ENCODE peak calls at places on chromosomes 2 and 18, in five cellular contexts. M is mucosa of descending colon, V is tibial nerve, P is OCI-LY7, L is lung. S is an unnamed sample.
A peak's percentile ranks its signal among the peaks of the same experiment; 100 is the strongest.

GRCh38 chr18:54946149-54946581 is 13.1 kb downstream of the CCDC68 start:
- DNase-seq in L (peak; percentile 41), M (peak; percentile 74), P (no peak), V (no peak), S (peak; percentile 91)

GRCh38 chr2:152418688-152419087 is 83.7 kb downstream of the FMNL2 start:
- DNase-seq in V (no peak), L (no peak), P (no peak), M (no peak), S (no peak)

GRCh38 chr2:161076936-161077335 is 83.3 kb upstream of the TANK start:
- DNase-seq in V (no peak), M (no peak), L (no peak), P (no peak), S (no peak)

GRCh38 chr2:235766206-235766794 is 272.5 kb downstream of the AGAP1 start:
- DNase-seq in L (peak; percentile 69), V (peak; percentile 88), M (no peak), P (peak; percentile 63), S (peak; percentile 85)

GRCh38 chr2:236536727-236537398 is 32.8 kb upstream of the ACKR3 start:
- DNase-seq in P (peak; percentile 63), L (no peak), V (no peak), M (peak; percentile 67), S (no peak)

GRCh38 chr2:159936471-159936870 is 125.9 kb downstream of the PLA2R1 start:
- DNase-seq in V (no peak), L (no peak), M (no peak), P (peak; percentile 9), S (no peak)

GRCh38 chr2:112714836-112715631 is 5.8 kb upstream of the NT5DC4 start:
- DNase-seq in L (no peak), M (no peak), V (no peak), P (no peak), S (no peak)

GRCh38 chr18:10322408-10322807 is 132.0 kb upstream of the APCDD1 start:
- DNase-seq in P (no peak), M (no peak), V (no peak), L (no peak), S (peak; percentile 3)

GRCh38 chr2:225414902-225415301 is 15.4 kb downstream of the NYAP2 start:
- DNase-seq in V (no peak), L (no peak), M (no peak), P (no peak), S (no peak)

GRCh38 chr18:77679869-77680268 is 430.2 kb downstream of the GALR1 start:
- DNase-seq in M (no peak), L (no peak), V (no peak), P (no peak), S (no peak)

GRCh38 chr2:98739020-98739419 is 8.1 kb upstream of the MGAT4A start:
- DNase-seq in M (no peak), L (no peak), P (no peak), V (no peak), S (no peak)
- H3K4me1 ChIP-seq in M (peaks cover 11% of the 10 kb centered on the region), L (peaks cover 2% of the 10 kb centered on the region), P (peaks cover 11% of the 10 kb centered on the region), V (no peaks in the 10 kb centered on the region), S (peaks cover 6% of the 10 kb centered on the region)

DNA sequence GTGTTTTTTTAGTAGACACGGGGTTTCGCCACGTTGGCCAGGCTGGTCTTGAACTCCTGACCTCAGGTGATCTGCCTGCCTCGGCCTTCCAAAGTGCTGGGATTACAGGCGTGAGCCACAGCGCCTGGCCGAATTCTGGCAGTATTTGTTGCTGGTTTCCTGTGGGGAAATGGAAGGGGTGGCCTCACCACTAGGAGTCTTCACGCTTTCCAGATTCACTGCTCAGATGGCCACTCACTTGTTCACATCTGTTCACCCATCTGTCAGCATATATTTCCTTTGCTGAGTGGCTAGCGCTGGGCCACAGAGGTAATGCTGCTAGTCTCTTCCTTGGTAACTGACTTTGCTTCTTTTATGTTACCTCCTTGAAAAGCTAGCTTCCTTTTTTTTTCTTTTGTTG is 27.2 kb downstream of the TMEM177 start:
- DNase-seq in V (no peak), P (no peak), M (no peak), L (no peak), S (no peak)
- TF ChIP-seq CTCF in V (no peak), P (no peak), M (no peak), L (no peak), S (no peak)

GRCh38 chr2:200791905-200792304 is 19.8 kb upstream of the BZW1 start:
- DNase-seq in L (no peak), V (no peak), M (no peak), P (no peak), S (no peak)
- H3K4me1 ChIP-seq in L (peaks cover 6% of the 10 kb centered on the region), V (no peaks in the 10 kb centered on the region), M (no peaks in the 10 kb centered on the region), P (no peaks in the 10 kb centered on the region), S (no peaks in the 10 kb centered on the region)

GRCh38 chr2:207473203-207473865 is 56.4 kb upstream of the CREB1 start:
- DNase-seq in M (no peak), L (peak; percentile 39), P (no peak), V (peak; percentile 50), S (no peak)
- TF ChIP-seq CTCF in M (no peak), L (peak; percentile 46), P (peak; percentile 31), V (peak; percentile 74), S (no peak)

DNA sequence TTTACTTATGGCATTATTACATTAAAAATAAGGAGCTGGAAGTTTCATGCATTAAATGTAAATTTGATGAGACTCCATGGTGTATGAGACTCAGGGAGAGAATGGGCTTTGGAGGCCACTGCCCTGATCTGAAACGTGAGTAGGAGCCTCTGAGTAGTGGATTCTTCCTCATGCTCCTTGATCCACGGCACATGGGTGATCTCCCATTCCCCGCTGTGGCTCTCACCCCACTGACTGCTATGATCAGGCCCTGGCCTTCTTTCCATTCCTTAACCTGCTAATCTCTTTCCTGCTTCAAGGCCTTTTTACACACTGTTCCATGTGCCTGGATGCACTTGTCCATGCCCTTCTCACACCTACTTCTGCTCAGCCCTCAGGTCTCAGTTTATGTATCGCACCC is 68.4 kb downstream of the SMAD7 start:
- DNase-seq in V (no peak), M (no peak), L (no peak), P (no peak), S (no peak)
- H3K4me1 ChIP-seq in V (no peaks in the 10 kb centered on the region), M (no peaks in the 10 kb centered on the region), L (peaks cover 11% of the 10 kb centered on the region), P (no peaks in the 10 kb centered on the region), S (no peaks in the 10 kb centered on the region)

GRCh38 chr2:181586569-181587076 is 70.3 kb downstream of the CERKL start:
- DNase-seq in M (no peak), P (peak; percentile 8), L (no peak), V (no peak), S (no peak)
- TF ChIP-seq CTCF in M (no peak), P (no peak), L (no peak), V (no peak), S (no peak)

GRCh38 chr2:11752906-11753305 is 6.5 kb downstream of the LPIN1 start:
- DNase-seq in L (no peak), M (no peak), V (no peak), P (no peak), S (no peak)

GRCh38 chr2:11750422-11750821 is 4.0 kb downstream of the LPIN1 start:
- DNase-seq in P (peak; percentile 78), L (no peak), V (no peak), M (no peak), S (no peak)

GRCh38 chr2:11749646-11750349 is 3.4 kb downstream of the LPIN1 start:
- DNase-seq in V (no peak), P (peak; percentile 51), M (no peak), L (no peak), S (no peak)

GRCh38 chr2:11748861-11749645 is 2.6 kb downstream of the LPIN1 start:
- DNase-seq in P (peak; percentile 36), M (no peak), V (no peak), L (no peak), S (no peak)

GRCh38 chr2:11750917-11751316 is 4.5 kb downstream of the LPIN1 start:
- DNase-seq in P (peak; percentile 21), L (no peak), M (no peak), V (no peak), S (no peak)
- H3K4me1 ChIP-seq in P (peaks cover 85% of the 10 kb centered on the region), L (peaks cover 33% of the 10 kb centered on the region), M (peaks cover 34% of the 10 kb centered on the region), V (no peaks in the 10 kb centered on the region), S (peaks cover 22% of the 10 kb centered on the region)